ENCODE peak calls at places on chromosomes 1 and 21, in five cellular contexts. Y is left colon; R is activated CD8-positive, alpha-beta memory T cell treated with anti-CD3 and anti-CD28 coated beads for 1 hour; M is hepatocyte; T is GM03348. Q is an unnamed sample.

GRCh38 chr1:47760248-47760629 is 236.9 kb downstream of the TRABD2B start:
- DNase-seq in Y (no peak), R (no peak), M (no peak), T (no peak), Q (no peak)

GRCh38 chr1:109807822-109808680 is 44.3 kb upstream of the EPS8L3 start:
- DNase-seq in Y (no peak), R (no peak), M (no peak), T (peak), Q (peak)

GRCh38 chr1:39615086-39615662 is 24.3 kb downstream of the HEYL start:
- DNase-seq in Y (no peak), R (no peak), M (no peak), T (no peak), Q (no peak)

GRCh38 chr1:93723101-93723500 is 41.5 kb upstream of the BCAR3 start:
- DNase-seq in Y (no peak), R (no peak), M (no peak), T (peak), Q (no peak)

GRCh38 chr21:17428980-17429379 is 83.9 kb upstream of the CXADR start:
- DNase-seq in Y (no peak), R (no peak), M (no peak), T (no peak), Q (no peak)

GRCh38 chr1:28775121-28775942 is 36.6 kb upstream of the OPRD1 start:
- DNase-seq in Y (peak), R (peak), M (peak), T (peak), Q (peak)

GRCh38 chr1:21200767-21201166 is 24.1 kb upstream of the EIF4G3 start:
- DNase-seq in Y (no peak), R (no peak), M (no peak), T (no peak), Q (no peak)

GRCh38 chr1:69073176-69073575 is 494.5 kb upstream of the LRRC7 start:
- DNase-seq in Y (no peak), R (no peak), M (no peak), T (no peak), Q (no peak)

GRCh38 chr21:33901421-33902288 is 13.9 kb downstream of the ATP5PO start:
- DNase-seq in Y (no peak), R (no peak), M (peak), T (peak), Q (peak)

GRCh38 chr1:205936846-205937707 is 6.2 kb downstream of the SLC26A9 start:
- DNase-seq in Y (no peak), R (no peak), M (no peak), T (peak), Q (no peak)

GRCh38 chr1:199901341-199901740 is 126.2 kb upstream of the NR5A2 start:
- DNase-seq in Y (no peak), R (no peak), M (no peak), T (no peak), Q (no peak)

GRCh38 chr1:78126506-78126905 is 80.7 kb downstream of the GIPC2 start:
- DNase-seq in Y (no peak), R (no peak), M (no peak), T (no peak), Q (no peak)

GRCh38 chr1:41758904-41759548 is 159.7 kb downstream of the HIVEP3 start:
- DNase-seq in Y (no peak), R (no peak), M (no peak), T (peak), Q (no peak)

GRCh38 chr1:39683591-39684312 is 7.5 kb downstream of the HPCAL4 start:
- DNase-seq in Y (peak), R (no peak), M (no peak), T (no peak), Q (no peak)

GRCh38 chr1:107140703-107141490 is at the start of gene NTNG1:
- DNase-seq in Y (peak), R (no peak), M (peak), T (peak), Q (no peak)

GRCh38 chr1:55669308-55669707 is 454.1 kb upstream of the USP24 start:
- DNase-seq in Y (no peak), R (no peak), M (peak), T (peak), Q (no peak)

GRCh38 chr1:207020016-207020708 is 12.4 kb downstream of the C1orf116 start:
- DNase-seq in Y (peak), R (no peak), M (peak), T (no peak), Q (no peak)

GRCh38 chr1:21318057-21318713 is 27.9 kb upstream of the ECE1 start:
- DNase-seq in Y (no peak), R (no peak), M (no peak), T (no peak), Q (no peak)

GRCh38 chr1:4086085-4086850 is 186.2 kb upstream of the C1orf174 start:
- DNase-seq in Y (no peak), R (no peak), M (no peak), T (no peak), Q (no peak)

GRCh38 chr21:28207776-28208175 is 784.9 kb downstream of the LTN1 start:
- DNase-seq in Y (no peak), R (no peak), M (no peak), T (peak), Q (no peak)

GRCh38 chr1:4174291-4175200 is 274.5 kb upstream of the C1orf174 start:
- DNase-seq in Y (no peak), R (no peak), M (no peak), T (peak), Q (no peak)

GRCh38 chr1:150498342-150498741 is 9.6 kb upstream of the ECM1 start:
- DNase-seq in Y (no peak), R (no peak), M (no peak), T (no peak), Q (no peak)

GRCh38 chr1:1397839-1398523 is 1.2 kb downstream of the CCNL2 start:
- DNase-seq in Y (peak), R (no peak), M (no peak), T (peak), Q (no peak)

GRCh38 chr1:59739111-59739510 is 75.6 kb upstream of the HOOK1 start:
- DNase-seq in Y (no peak), R (no peak), M (no peak), T (no peak), Q (no peak)

GRCh38 chr1:175678471-175678870 is 64.9 kb downstream of the TNR start:
- DNase-seq in Y (no peak), R (no peak), M (no peak), T (no peak), Q (no peak)

GRCh38 chr1:26579662-26580061 is 50.1 kb downstream of the RPS6KA1 start:
- DNase-seq in Y (no peak), R (no peak), M (no peak), T (no peak), Q (no peak)

GRCh38 chr1:154953611-154954038 is 2.3 kb downstream of the PBXIP1 start:
- DNase-seq in Y (no peak), R (no peak), M (no peak), T (no peak), Q (no peak)

GRCh38 chr1:95496307-95496706 is 262.3 kb downstream of the RWDD3 start:
- DNase-seq in Y (no peak), R (no peak), M (no peak), T (no peak), Q (no peak)

GRCh38 chr1:234608720-234609527 is 1.1 kb downstream of the IRF2BP2 start:
- DNase-seq in Y (peak), R (peak), M (peak), T (no peak), Q (peak)

GRCh38 chr1:96234299-96234698 is 487.3 kb upstream of the PTBP2 start:
- DNase-seq in Y (no peak), R (no peak), M (peak), T (no peak), Q (no peak)

GRCh38 chr1:117654485-117655219 is 48.8 kb downstream of the TENT5C start:
- DNase-seq in Y (no peak), R (no peak), M (no peak), T (no peak), Q (no peak)